ENCODE peak calls at places on chromosomes 4 and X, in seven cellular contexts. R is HFF-Myc; G is endodermal cell; E is GM23338; S is cerebellar cortex; J is anterior cingulate cortex; Z is activated naive CD4-positive, alpha-beta T cell treated with anti-CD3 and anti-CD28 coated beads, Interleukin-2, amount 10 ng/mL, durations not matched to agents 7 days and 5 days. I is an unnamed sample.

GRCh38 chrX:136780241-136780640 is 491 bp downstream of the ARHGEF6 start:
- DNase-seq in R (no peak), G (no peak), E (no peak), S (no peak), J (no peak), Z (no peak), I (no peak)

GRCh38 chr4:30720021-30720655 is at the start of gene PCDH7:
- DNase-seq in R (no peak), G (peak; percentile 87), E (peak; percentile 77), S (no peak), J (peak; percentile 66), Z (no peak), I (no peak)

GRCh38 chrX:15451913-15452312 is 41.2 kb downstream of the PIR start:
- DNase-seq in R (no peak), G (no peak), E (no peak), S (no peak), J (no peak), Z (no peak), I (no peak)

GRCh38 chr4:24514808-24515207 is 69.5 kb downstream of the DHX15 start:
- DNase-seq in R (no peak), G (peak; percentile 63), E (peak; percentile 70), S (no peak), J (no peak), Z (no peak), I (no peak)

GRCh38 chr4:187393546-187394344 is 601.8 kb upstream of the ZFP42 start:
- DNase-seq in R (no peak), G (no peak), E (no peak), S (no peak), J (no peak), Z (no peak), I (no peak)

GRCh38 chr4:138736362-138736761 is 279.2 kb upstream of the NOCT start:
- DNase-seq in R (no peak), G (no peak), E (no peak), S (no peak), J (no peak), Z (no peak), I (peak; percentile 36)

GRCh38 chrX:16112428-16112827 is 10.9 kb upstream of the GRPR start:
- DNase-seq in R (no peak), G (no peak), E (peak; percentile 11), S (no peak), J (no peak), Z (no peak), I (no peak)

GRCh38 chr4:99655315-99656081 is 2.1 kb downstream of the C4orf54 start:
- DNase-seq in R (peak; percentile 3), G (no peak), E (no peak), S (no peak), J (no peak), Z (no peak), I (no peak)

GRCh38 chrX:42797646-42798045 is 19.7 kb upstream of the PPP1R2C start:
- DNase-seq in R (peak; percentile 1), G (no peak), E (no peak), S (no peak), J (no peak), Z (no peak), I (no peak)

GRCh38 chr4:152117501-152117900 is 356.7 kb upstream of the GATB start:
- DNase-seq in R (no peak), G (no peak), E (no peak), S (peak; percentile 79), J (no peak), Z (no peak), I (no peak)

GRCh38 chr4:89379541-89380035 is 72.0 kb upstream of the GPRIN3 start:
- DNase-seq in R (no peak), G (no peak), E (no peak), S (no peak), J (no peak), Z (no peak), I (peak; percentile 78)

GRCh38 chrX:133783273-133783672 is 202.1 kb downstream of the GPC3 start:
- DNase-seq in R (no peak), G (no peak), E (no peak), S (no peak), J (no peak), Z (no peak), I (no peak)

GRCh38 chr4:152535903-152536544 is at the start of gene FBXW7:
- DNase-seq in R (peak; percentile 96), G (peak; percentile 100), E (peak; percentile 99), S (peak; percentile 99), J (peak; percentile 99), Z (peak; percentile 100), I (peak; percentile 87)

GRCh38 chrX:128717635-128718578 is 665.7 kb upstream of the ACTRT1 start:
- DNase-seq in R (no peak), G (no peak), E (no peak), S (no peak), J (no peak), Z (no peak), I (no peak)

GRCh38 chr4:142406051-142406549 is 440.0 kb downstream of the INPP4B start:
- DNase-seq in R (no peak), G (peak; percentile 72), E (peak; percentile 35), S (peak; percentile 66), J (no peak), Z (peak; percentile 30), I (no peak)

GRCh38 chr4:22253431-22253830 is 262.4 kb downstream of the ADGRA3 start:
- DNase-seq in R (no peak), G (no peak), E (no peak), S (no peak), J (no peak), Z (no peak), I (no peak)

GRCh38 chrX:332496-332860 is 13.9 kb upstream of the GTPBP6 start:
- DNase-seq in R (no peak), G (no peak), E (no peak), S (no peak), J (no peak), Z (no peak), I (no peak)

GRCh38 chr4:109495514-109495913 is 61.9 kb downstream of the SEC24B start:
- DNase-seq in R (no peak), G (no peak), E (no peak), S (no peak), J (no peak), Z (no peak), I (no peak)

GRCh38 chrX:19912-20571 is 261.1 kb upstream of the PLCXD1 start:
- DNase-seq in R (no peak), G (peak; percentile 51), E (peak; percentile 33), S (peak; percentile 10), J (no peak), Z (peak; percentile 27), I (no peak)

GRCh38 chrX:77505227-77505626 is 58.0 kb downstream of the FGF16 start:
- DNase-seq in R (no peak), G (no peak), E (no peak), S (no peak), J (no peak), Z (no peak), I (no peak)

GRCh38 chr4:91758487-91758886 is 545.3 kb upstream of the GRID2 start:
- DNase-seq in R (no peak), G (no peak), E (no peak), S (no peak), J (no peak), Z (no peak), I (no peak)

I was measured in glomerular endothelial cell.